ENCODE peak calls at places on chromosomes 5 and 9, in six cellular contexts. One of them, this sample, is unnamed.

GRCh38 chr5:149149942-149150341 is 8.6 kb downstream of the ABLIM3 start:
- DNase-seq in IMR-90: no peak
- DNase-seq in H9: no peak
- DNase-seq in mesenchymal stem cell: no peak
- DNase-seq in H1: no peak
- DNase-seq in trophoblast cell: no peak
- DNase-seq in this sample: no peak

GRCh38 chr5:80963966-80964481 is 3.9 kb downstream of the RASGRF2 start:
- DNase-seq in IMR-90: peak
- DNase-seq in H9: no peak
- DNase-seq in mesenchymal stem cell: peak
- DNase-seq in H1: no peak
- DNase-seq in trophoblast cell: peak
- DNase-seq in this sample: no peak

GRCh38 chr9:88076286-88077070 is 61.8 kb downstream of the SPATA31C2 start:
- DNase-seq in IMR-90: peak
- DNase-seq in H9: peak
- DNase-seq in mesenchymal stem cell: peak
- DNase-seq in H1: peak
- DNase-seq in trophoblast cell: peak
- DNase-seq in this sample: peak

GRCh38 chr5:123785160-123786001 is 273.4 kb downstream of the CSNK1G3 start:
- DNase-seq in IMR-90: peak
- DNase-seq in H9: no peak
- DNase-seq in mesenchymal stem cell: peak
- DNase-seq in H1: no peak
- DNase-seq in trophoblast cell: peak
- DNase-seq in this sample: no peak

GRCh38 chr5:1745806-1746370 is 53.7 kb downstream of the MRPL36 start:
- DNase-seq in IMR-90: no peak
- DNase-seq in H9: peak
- DNase-seq in mesenchymal stem cell: no peak
- DNase-seq in H1: peak
- DNase-seq in trophoblast cell: no peak
- DNase-seq in this sample: no peak

GRCh38 chr9:88388886-88389617 is 808 bp downstream of the SPIN1 start:
- DNase-seq in IMR-90: peak
- DNase-seq in H9: peak
- DNase-seq in mesenchymal stem cell: peak
- DNase-seq in H1: peak
- DNase-seq in trophoblast cell: peak
- DNase-seq in this sample: peak

GRCh38 chr9:98374385-98375051 is 119.1 kb upstream of the TBC1D2 start:
- DNase-seq in IMR-90: peak
- DNase-seq in H9: no peak
- DNase-seq in mesenchymal stem cell: peak
- DNase-seq in H1: no peak
- DNase-seq in trophoblast cell: peak
- DNase-seq in this sample: no peak

GRCh38 chr5:102611312-102611711 is 112.5 kb upstream of the SLCO6A1 start:
- DNase-seq in IMR-90: no peak
- DNase-seq in H9: no peak
- DNase-seq in mesenchymal stem cell: no peak
- DNase-seq in H1: no peak
- DNase-seq in trophoblast cell: no peak
- DNase-seq in this sample: no peak

GRCh38 chr9:104580562-104580961 is 11.6 kb downstream of the OR13C8 start:
- DNase-seq in IMR-90: no peak
- DNase-seq in H9: no peak
- DNase-seq in mesenchymal stem cell: no peak
- DNase-seq in H1: no peak
- DNase-seq in trophoblast cell: no peak
- DNase-seq in this sample: no peak

GRCh38 chr9:99818439-99818992 is 3.2 kb upstream of the NR4A3 start:
- DNase-seq in IMR-90: no peak
- DNase-seq in H9: no peak
- DNase-seq in mesenchymal stem cell: peak
- DNase-seq in H1: no peak
- DNase-seq in trophoblast cell: no peak
- DNase-seq in this sample: peak

GRCh38 chr5:179307931-179308471 is 37.3 kb downstream of the ADAMTS2 start:
- DNase-seq in IMR-90: no peak
- DNase-seq in H9: no peak
- DNase-seq in mesenchymal stem cell: no peak
- DNase-seq in H1: no peak
- DNase-seq in trophoblast cell: no peak
- DNase-seq in this sample: no peak

GRCh38 chr5:71588533-71588885 is 1.4 kb downstream of the MCCC2 start:
- DNase-seq in IMR-90: no peak
- DNase-seq in H9: no peak
- DNase-seq in mesenchymal stem cell: no peak
- DNase-seq in H1: no peak
- DNase-seq in trophoblast cell: no peak
- DNase-seq in this sample: no peak

GRCh38 chr5:87599778-87600177 is 187.0 kb upstream of the CCNH start:
- DNase-seq in IMR-90: no peak
- DNase-seq in H9: no peak
- DNase-seq in mesenchymal stem cell: no peak
- DNase-seq in H1: no peak
- DNase-seq in trophoblast cell: no peak
- DNase-seq in this sample: no peak

GRCh38 chr9:98057095-98057799 is 715 bp downstream of the NANS start:
- DNase-seq in IMR-90: peak
- DNase-seq in H9: no peak
- DNase-seq in mesenchymal stem cell: peak
- DNase-seq in H1: no peak
- DNase-seq in trophoblast cell: peak
- DNase-seq in this sample: no peak

GRCh38 chr5:61866930-61867329 is 439.1 kb upstream of the KIF2A start:
- DNase-seq in IMR-90: peak
- DNase-seq in H9: no peak
- DNase-seq in mesenchymal stem cell: peak
- DNase-seq in H1: no peak
- DNase-seq in trophoblast cell: no peak
- DNase-seq in this sample: no peak

GRCh38 chr5:102668220-102668930 is 86.7 kb upstream of the PAM start:
- DNase-seq in IMR-90: no peak
- DNase-seq in H9: no peak
- DNase-seq in mesenchymal stem cell: no peak
- DNase-seq in H1: no peak
- DNase-seq in trophoblast cell: peak
- DNase-seq in this sample: no peak

GRCh38 chr9:83304686-83305085 is 233.5 kb downstream of the FRMD3 start:
- DNase-seq in IMR-90: peak
- DNase-seq in H9: no peak
- DNase-seq in mesenchymal stem cell: no peak
- DNase-seq in H1: no peak
- DNase-seq in trophoblast cell: no peak
- DNase-seq in this sample: no peak

GRCh38 chr9:76136986-76137385 is 246.5 kb downstream of the PCSK5 start:
- DNase-seq in IMR-90: peak
- DNase-seq in H9: no peak
- DNase-seq in mesenchymal stem cell: peak
- DNase-seq in H1: no peak
- DNase-seq in trophoblast cell: peak
- DNase-seq in this sample: no peak

GRCh38 chr5:102718819-102719218 is 36.3 kb upstream of the PAM start:
- DNase-seq in IMR-90: no peak
- DNase-seq in H9: no peak
- DNase-seq in mesenchymal stem cell: peak
- DNase-seq in H1: no peak
- DNase-seq in trophoblast cell: peak
- DNase-seq in this sample: no peak

GRCh38 chr9:84325347-84325982 is 15.1 kb downstream of the SLC28A3 start:
- DNase-seq in IMR-90: peak
- DNase-seq in H9: no peak
- DNase-seq in mesenchymal stem cell: no peak
- DNase-seq in H1: no peak
- DNase-seq in trophoblast cell: peak
- DNase-seq in this sample: no peak

GRCh38 chr5:159697536-159697935 is 218.7 kb upstream of the ADRA1B start:
- DNase-seq in IMR-90: no peak
- DNase-seq in H9: no peak
- DNase-seq in mesenchymal stem cell: no peak
- DNase-seq in H1: no peak
- DNase-seq in trophoblast cell: no peak
- DNase-seq in this sample: no peak

GRCh38 chr9:120915854-120916495 is 10.6 kb downstream of the TRAF1 start:
- DNase-seq in IMR-90: no peak
- DNase-seq in H9: no peak
- DNase-seq in mesenchymal stem cell: no peak
- DNase-seq in H1: no peak
- DNase-seq in trophoblast cell: no peak
- DNase-seq in this sample: no peak
- H3K4me2 ChIP-seq in IMR-90: no peak
- H3K4me2 ChIP-seq in H9: no peak
- H3K4me2 ChIP-seq in mesenchymal stem cell: no peak
- H3K4me2 ChIP-seq in H1: no peak
- H3K4me2 ChIP-seq in trophoblast cell: no peak
- H3K4me2 ChIP-seq in this sample: no peak

GRCh38 chr9:38158628-38159027 is 89.6 kb upstream of the SHB start:
- DNase-seq in IMR-90: no peak
- DNase-seq in H9: no peak
- DNase-seq in mesenchymal stem cell: no peak
- DNase-seq in H1: no peak
- DNase-seq in trophoblast cell: no peak
- DNase-seq in this sample: no peak
- H3K14ac ChIP-seq in IMR-90: no peak
- H3K14ac ChIP-seq in H9: no peak
- H3K14ac ChIP-seq in mesenchymal stem cell: no peak
- H3K14ac ChIP-seq in H1: no peak
- H3K14ac ChIP-seq in trophoblast cell: peak
- H3K14ac ChIP-seq in this sample: no peak

GRCh38 chr5:168850683-168851082 is 271.5 kb upstream of the PANK3 start:
- DNase-seq in IMR-90: no peak
- DNase-seq in H9: no peak
- DNase-seq in mesenchymal stem cell: no peak
- DNase-seq in H1: no peak
- DNase-seq in trophoblast cell: no peak
- DNase-seq in this sample: no peak
- H3K18ac ChIP-seq in IMR-90: no peak
- H3K18ac ChIP-seq in H9: no peak
- H3K18ac ChIP-seq in mesenchymal stem cell: no peak
- H3K18ac ChIP-seq in H1: no peak
- H3K18ac ChIP-seq in trophoblast cell: no peak
- H3K18ac ChIP-seq in this sample: no peak

DNA sequence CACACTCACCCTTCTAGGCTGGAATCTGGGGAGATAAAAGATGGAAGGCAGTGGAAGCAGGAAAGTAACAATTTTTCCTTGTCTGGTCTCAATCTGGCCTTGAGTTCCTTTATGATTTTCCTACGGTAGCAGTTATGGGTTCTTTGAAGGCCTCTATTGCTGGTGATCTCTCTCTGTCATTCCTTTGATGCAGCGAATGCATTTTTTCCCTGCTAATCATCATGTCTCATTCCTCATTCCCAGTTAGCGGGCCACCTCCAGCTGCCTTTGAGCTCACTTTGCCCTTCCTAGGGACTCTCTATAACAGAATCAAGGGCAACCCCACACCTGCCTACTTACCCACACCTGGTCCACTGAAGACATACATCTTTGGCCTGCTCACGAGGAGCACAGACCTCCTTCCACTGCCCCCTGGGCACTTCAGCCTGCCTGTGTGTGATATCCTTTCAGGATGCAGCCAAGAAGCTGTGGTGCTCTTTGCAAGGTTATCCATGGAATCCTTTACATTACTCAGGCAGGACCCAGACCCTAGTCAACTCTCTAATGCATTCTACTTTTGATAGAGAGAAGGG is 191.7 kb downstream of the DRD1 start:
- DNase-seq in IMR-90: peak
- DNase-seq in H9: no peak
- DNase-seq in mesenchymal stem cell: no peak
- DNase-seq in H1: no peak
- DNase-seq in trophoblast cell: peak
- DNase-seq in this sample: no peak
- H3K4me2 ChIP-seq in IMR-90: no peak
- H3K4me2 ChIP-seq in H9: no peak
- H3K4me2 ChIP-seq in mesenchymal stem cell: no peak
- H3K4me2 ChIP-seq in H1: no peak
- H3K4me2 ChIP-seq in trophoblast cell: no peak
- H3K4me2 ChIP-seq in this sample: no peak

DNA sequence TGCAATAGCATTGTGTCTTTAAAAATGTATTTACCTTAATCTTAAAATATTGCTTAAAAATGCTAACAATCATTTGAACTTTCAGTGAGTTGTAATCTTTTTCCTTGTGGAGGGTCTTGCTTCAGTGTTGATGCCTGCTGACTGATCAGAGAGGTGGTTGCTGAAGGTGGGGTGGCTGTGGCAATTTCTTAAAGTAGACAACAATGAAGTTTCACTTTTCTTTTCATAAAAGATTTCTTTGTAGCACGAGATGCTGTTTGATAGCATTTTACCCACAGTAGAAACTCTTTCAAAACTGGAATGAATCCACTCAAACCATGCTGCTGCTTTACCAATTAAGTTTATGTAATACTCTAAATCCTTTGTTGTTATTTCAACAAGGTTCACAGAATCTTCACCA is 50.8 kb downstream of the NR3C1 start:
- DNase-seq in IMR-90: no peak
- DNase-seq in H9: no peak
- DNase-seq in mesenchymal stem cell: no peak
- DNase-seq in H1: no peak
- DNase-seq in trophoblast cell: no peak
- DNase-seq in this sample: no peak
- H3K14ac ChIP-seq in IMR-90: no peak
- H3K14ac ChIP-seq in H9: no peak
- H3K14ac ChIP-seq in mesenchymal stem cell: no peak
- H3K14ac ChIP-seq in H1: no peak
- H3K14ac ChIP-seq in trophoblast cell: no peak
- H3K14ac ChIP-seq in this sample: no peak

This sample was measured in neuronal stem cell.